ENCODE peak calls at places on chromosomes 3 and 15, in nine cellular contexts. S is uterus, R is HL-60, D is IMR-90, L is adrenal gland, Y is heart right ventricle, V is PC-3, K is dorsolateral prefrontal cortex, T is astrocyte. U is an unnamed sample.
A peak's percentile ranks its signal among the peaks of the same experiment; 100 is the strongest.

GRCh38 chr3:45537960-45538640 is 56.5 kb upstream of the LIMD1 start:
- DNase-seq in D (peak; percentile 60), V (no peak), L (peak; percentile 58), K (no peak), S (no peak), Y (peak; percentile 42), T (no peak), R (no peak), U (no peak)

GRCh38 chr3:167151671-167152070 is 228.4 kb downstream of the ZBBX start:
- DNase-seq in K (no peak), S (no peak), Y (no peak), T (no peak), V (no peak), D (no peak), R (no peak), L (no peak), U (no peak)

GRCh38 chr3:67423722-67424121 is 230.7 kb downstream of the SUCLG2 start:
- DNase-seq in L (no peak), Y (no peak), S (no peak), V (no peak), K (no peak), D (no peak), T (no peak), R (no peak), U (no peak)

GRCh38 chr3:78668302-78668701 is 1099.5 kb downstream of the ROBO1 start:
- DNase-seq in L (no peak), T (no peak), K (no peak), R (no peak), V (no peak), D (no peak), S (no peak), Y (no peak), U (no peak)

GRCh38 chr3:140573011-140573410 is 104.9 kb upstream of the TRIM42 start:
- DNase-seq in Y (peak; percentile 34), L (no peak), R (no peak), S (no peak), K (no peak), D (no peak), V (no peak), T (no peak), U (no peak)

GRCh38 chr3:197363553-197364409 is 65.4 kb upstream of the DLG1 start:
- DNase-seq in D (no peak), V (no peak), Y (no peak), K (no peak), S (no peak), R (no peak), T (no peak), L (no peak), U (no peak)

GRCh38 chr15:21261396-21261964 is 178.8 kb downstream of the POTEB3 start:
- DNase-seq in S (peak; percentile 19), V (peak; percentile 0), L (no peak), Y (peak; percentile 11), T (no peak), R (no peak), D (no peak), K (no peak), U (no peak)

GRCh38 chr15:86540840-86541467 is 461.3 kb downstream of the AGBL1 start:
- DNase-seq in R (no peak), K (no peak), D (no peak), T (no peak), L (no peak), V (no peak), Y (no peak), S (no peak), U (no peak)

GRCh38 chr3:121574449-121574848 is 6.7 kb downstream of the ARGFX start:
- DNase-seq in D (peak; percentile 24), K (no peak), R (no peak), L (no peak), T (peak; percentile 4), V (peak; percentile 92), Y (no peak), S (no peak), U (no peak)

GRCh38 chr3:47370887-47371697 is 9.7 kb upstream of the PTPN23 start:
- DNase-seq in D (no peak), Y (peak; percentile 31), T (no peak), L (no peak), S (no peak), R (no peak), V (no peak), K (no peak), U (no peak)

GRCh38 chr15:42171795-42172194 is 15.4 kb upstream of the PLA2G4F start:
- DNase-seq in K (no peak), T (no peak), V (no peak), Y (no peak), L (no peak), S (no peak), R (no peak), D (no peak), U (no peak)
- H3K27ac ChIP-seq in K (no peak overlapping the region), T (no peak overlapping the region), V (no peak overlapping the region), Y (no peak overlapping the region), L (no peak overlapping the region), S (peak overlapping the region; percentile 26), R (no peak overlapping the region), D (no peak overlapping the region), U (no peak overlapping the region)

DNA sequence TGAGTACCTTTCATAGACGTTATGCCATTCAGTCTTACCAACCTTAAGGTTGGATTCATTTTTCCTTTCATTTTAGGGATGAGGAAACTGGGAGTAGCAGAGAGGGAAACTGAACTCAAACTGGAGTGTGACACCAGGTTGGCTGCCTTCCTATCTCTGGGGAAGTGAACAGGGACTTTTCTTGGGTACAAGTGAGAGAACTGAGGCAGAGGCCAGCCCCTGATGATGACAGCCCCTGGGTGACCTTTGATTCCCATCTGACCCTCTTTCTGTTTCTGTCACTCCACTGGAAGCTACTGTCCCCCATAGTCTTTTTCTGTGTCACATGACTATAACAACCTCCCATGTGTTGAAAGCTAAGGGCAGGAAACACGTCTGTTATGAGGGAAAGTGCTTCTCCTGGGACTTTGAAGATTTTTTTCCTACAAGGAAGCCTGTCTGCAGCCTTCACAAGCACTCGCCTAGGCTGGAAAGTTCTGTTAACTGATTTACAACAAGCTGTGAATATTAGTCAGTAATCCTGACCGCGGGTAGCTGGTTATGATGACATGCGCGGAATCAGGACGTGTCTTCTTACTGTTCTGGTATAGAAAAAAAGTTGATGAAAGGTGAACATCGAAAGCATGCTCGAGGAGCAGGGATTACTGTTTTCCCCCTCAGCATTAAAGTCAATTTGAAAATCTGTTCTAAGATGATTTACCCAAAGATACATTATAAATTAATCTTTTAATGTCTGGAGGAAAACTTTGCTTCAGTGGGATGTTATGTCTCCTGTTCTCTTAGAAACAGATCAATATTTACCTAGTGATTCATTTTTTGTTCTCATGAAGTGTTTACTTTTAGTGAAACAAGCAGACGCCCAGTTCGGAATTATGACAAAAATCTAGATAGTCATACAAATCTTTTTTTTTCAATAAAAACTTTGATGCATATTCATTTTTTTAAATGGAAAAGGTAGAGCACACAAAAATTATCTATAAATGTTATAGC is 31.5 kb downstream of the ABHD2 start:
- DNase-seq in D (peak; percentile 69), K (no peak), T (peak; percentile 46), L (no peak), R (no peak), Y (no peak), S (no peak), V (peak; percentile 87), U (no peak)
- H3K27ac ChIP-seq in D (no peak overlapping the region), K (peak overlapping the region; percentile 92), T (peak overlapping the region; percentile 91), L (no peak overlapping the region), R (peak overlapping the region; percentile 33), Y (peak overlapping the region; percentile 49), S (peak overlapping the region; percentile 71), V (peak overlapping the region; percentile 99), U (no peak overlapping the region)

GRCh38 chr15:75178938-75179772 is 22.5 kb upstream of the C15orf39 start:
- DNase-seq in V (no peak), D (no peak), Y (no peak), L (no peak), T (no peak), S (no peak), R (no peak), K (no peak), U (no peak)

GRCh38 chr15:75181780-75182179 is 19.9 kb upstream of the C15orf39 start:
- DNase-seq in D (no peak), V (no peak), T (no peak), Y (no peak), L (no peak), R (no peak), S (no peak), K (no peak), U (no peak)

GRCh38 chr15:75178171-75178937 is 23.3 kb upstream of the C15orf39 start:
- DNase-seq in V (no peak), D (no peak), L (no peak), K (no peak), Y (peak; percentile 67), R (no peak), S (peak; percentile 63), T (no peak), U (no peak)

GRCh38 chr15:75177360-75178071 is 24.2 kb upstream of the C15orf39 start:
- DNase-seq in K (no peak), L (no peak), S (no peak), D (no peak), R (no peak), T (no peak), V (no peak), Y (no peak), U (no peak)

DNA sequence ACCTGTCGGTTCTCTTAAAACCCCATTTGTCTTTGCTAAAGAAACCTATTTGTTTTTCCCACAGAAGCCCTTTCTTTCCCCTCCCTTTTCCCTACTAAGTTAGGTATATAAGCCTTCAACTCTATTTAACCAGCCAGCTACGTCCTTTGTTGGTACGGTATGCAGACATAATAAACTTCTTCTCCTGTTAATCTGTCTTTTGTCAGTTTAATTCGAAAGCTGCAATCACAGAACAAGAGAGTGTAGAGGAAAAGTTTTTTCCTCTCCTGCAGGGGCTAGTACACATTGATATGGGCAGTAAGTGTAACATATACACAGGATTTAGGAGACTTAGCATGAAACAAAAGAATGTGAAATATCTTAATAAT is 21.9 kb upstream of the C15orf39 start:
- DNase-seq in V (no peak), K (no peak), T (no peak), Y (no peak), D (no peak), R (no peak), L (no peak), S (no peak), U (no peak)
- H3K27ac ChIP-seq in V (no peak overlapping the region), K (no peak overlapping the region), T (no peak overlapping the region), Y (peak overlapping the region; percentile 22), D (no peak overlapping the region), R (no peak overlapping the region), L (no peak overlapping the region), S (peak overlapping the region; percentile 83), U (no peak overlapping the region)

GRCh38 chr15:38216763-38217162 is 35.9 kb upstream of the SPRED1 start:
- DNase-seq in T (no peak), K (no peak), L (no peak), V (peak; percentile 94), Y (no peak), S (no peak), R (no peak), D (peak; percentile 64), U (no peak)

GRCh38 chr15:38217788-38218609 is 34.6 kb upstream of the SPRED1 start:
- DNase-seq in D (no peak), R (no peak), K (no peak), S (no peak), Y (no peak), L (no peak), T (peak; percentile 67), V (peak; percentile 89), U (no peak)

GRCh38 chr15:38220874-38221273 is 31.8 kb upstream of the SPRED1 start:
- DNase-seq in V (no peak), T (no peak), K (no peak), S (no peak), Y (no peak), R (no peak), L (no peak), D (no peak), U (no peak)

GRCh38 chr15:38215707-38216106 is 36.9 kb upstream of the SPRED1 start:
- DNase-seq in T (peak; percentile 36), K (no peak), Y (no peak), L (no peak), R (no peak), D (no peak), V (no peak), S (no peak), U (no peak)

GRCh38 chr15:38217181-38217580 is 35.5 kb upstream of the SPRED1 start:
- DNase-seq in T (peak; percentile 92), L (no peak), V (peak; percentile 82), K (no peak), R (no peak), D (peak; percentile 76), S (no peak), Y (no peak), U (no peak)
- H3K27ac ChIP-seq in T (no peak overlapping the region), L (no peak overlapping the region), V (peak overlapping the region; percentile 95), K (no peak overlapping the region), R (no peak overlapping the region), D (no peak overlapping the region), S (no peak overlapping the region), Y (no peak overlapping the region), U (no peak overlapping the region)